ENCODE peak calls at places on chromosome 20, in five cellular contexts. One of them, this sample, is unnamed.

GRCh38 chr20:58612021-58612700 is 38.9 kb upstream of the STX16 start:
- DNase-seq in M059J: no peak
- DNase-seq in stomach: peak; percentile 32
- DNase-seq in activated T-cell treated with anti-CD3 and anti-CD28 coated beads, Interleukin-2, amount 50 U/mL, for 24 hours: no peak
- DNase-seq in activated naive CD8-positive, alpha-beta T cell treated with anti-CD3 and anti-CD28 coated beads, Interleukin-2, amount 50 U/mL, for 24 hours: no peak
- DNase-seq in this sample: no peak

GRCh38 chr20:15854871-15855270 is 718.4 kb downstream of the KIF16B start:
- DNase-seq in M059J: no peak
- DNase-seq in activated naive CD8-positive, alpha-beta T cell treated with anti-CD3 and anti-CD28 coated beads, Interleukin-2, amount 50 U/mL, for 24 hours: no peak
- DNase-seq in activated T-cell treated with anti-CD3 and anti-CD28 coated beads, Interleukin-2, amount 50 U/mL, for 24 hours: no peak
- DNase-seq in stomach: no peak
- DNase-seq in this sample: no peak

GRCh38 chr20:32227744-32228688 is 20.3 kb downstream of the POFUT1 start:
- DNase-seq in activated naive CD8-positive, alpha-beta T cell treated with anti-CD3 and anti-CD28 coated beads, Interleukin-2, amount 50 U/mL, for 24 hours: no peak
- DNase-seq in M059J: no peak
- DNase-seq in stomach: peak; percentile 69
- DNase-seq in activated T-cell treated with anti-CD3 and anti-CD28 coated beads, Interleukin-2, amount 50 U/mL, for 24 hours: no peak
- DNase-seq in this sample: peak; percentile 36

GRCh38 chr20:19908586-19908985 is 108.6 kb upstream of the NAA20 start:
- DNase-seq in activated naive CD8-positive, alpha-beta T cell treated with anti-CD3 and anti-CD28 coated beads, Interleukin-2, amount 50 U/mL, for 24 hours: no peak
- DNase-seq in stomach: no peak
- DNase-seq in M059J: no peak
- DNase-seq in activated T-cell treated with anti-CD3 and anti-CD28 coated beads, Interleukin-2, amount 50 U/mL, for 24 hours: no peak
- DNase-seq in this sample: no peak

GRCh38 chr20:40925829-40926228 is 102.8 kb upstream of the TOP1 start:
- DNase-seq in activated naive CD8-positive, alpha-beta T cell treated with anti-CD3 and anti-CD28 coated beads, Interleukin-2, amount 50 U/mL, for 24 hours: no peak
- DNase-seq in M059J: no peak
- DNase-seq in activated T-cell treated with anti-CD3 and anti-CD28 coated beads, Interleukin-2, amount 50 U/mL, for 24 hours: no peak
- DNase-seq in stomach: no peak
- DNase-seq in this sample: no peak

GRCh38 chr20:62012631-62013030 is 53.0 kb downstream of the TAF4 start:
- DNase-seq in activated naive CD8-positive, alpha-beta T cell treated with anti-CD3 and anti-CD28 coated beads, Interleukin-2, amount 50 U/mL, for 24 hours: no peak
- DNase-seq in activated T-cell treated with anti-CD3 and anti-CD28 coated beads, Interleukin-2, amount 50 U/mL, for 24 hours: no peak
- DNase-seq in stomach: no peak
- DNase-seq in M059J: no peak
- DNase-seq in this sample: no peak

GRCh38 chr20:25273541-25274358 is 25.9 kb downstream of the PYGB start:
- DNase-seq in M059J: no peak
- DNase-seq in activated T-cell treated with anti-CD3 and anti-CD28 coated beads, Interleukin-2, amount 50 U/mL, for 24 hours: no peak
- DNase-seq in activated naive CD8-positive, alpha-beta T cell treated with anti-CD3 and anti-CD28 coated beads, Interleukin-2, amount 50 U/mL, for 24 hours: no peak
- DNase-seq in stomach: peak; percentile 17
- DNase-seq in this sample: no peak

GRCh38 chr20:50020283-50020682 is 37.5 kb downstream of the SNAI1 start:
- DNase-seq in activated T-cell treated with anti-CD3 and anti-CD28 coated beads, Interleukin-2, amount 50 U/mL, for 24 hours: no peak
- DNase-seq in activated naive CD8-positive, alpha-beta T cell treated with anti-CD3 and anti-CD28 coated beads, Interleukin-2, amount 50 U/mL, for 24 hours: no peak
- DNase-seq in M059J: peak; percentile 90
- DNase-seq in stomach: no peak
- DNase-seq in this sample: peak; percentile 57

This sample was measured in EH.